ENCODE peak calls at places on chromosomes 11 and 22, in eight cellular contexts. One of them, this sample, is unnamed.
A peak's percentile ranks its signal among the peaks of the same experiment; 100 is the strongest.

GRCh38 chr22:40764743-40765441 is 54.3 kb downstream of the SLC25A17 start:
- DNase-seq in choroid plexus epithelial cell: peak; percentile 5
- DNase-seq in stomach: no peak
- DNase-seq in IMR-90: no peak
- DNase-seq in right lobe of liver: no peak
- DNase-seq in HFF-Myc: no peak
- DNase-seq in lower leg skin: peak; percentile 42
- DNase-seq in cardiac fibroblast: peak; percentile 8
- DNase-seq in this sample: no peak

GRCh38 chr11:118046051-118046963 is 30.6 kb upstream of the TMPRSS4 start:
- DNase-seq in choroid plexus epithelial cell: no peak
- DNase-seq in stomach: no peak
- DNase-seq in IMR-90: no peak
- DNase-seq in right lobe of liver: no peak
- DNase-seq in HFF-Myc: no peak
- DNase-seq in lower leg skin: no peak
- DNase-seq in cardiac fibroblast: no peak
- DNase-seq in this sample: no peak

GRCh38 chr22:35399114-35399677 is 744 bp upstream of the MCM5 start:
- DNase-seq in choroid plexus epithelial cell: no peak
- DNase-seq in stomach: no peak
- DNase-seq in IMR-90: no peak
- DNase-seq in right lobe of liver: no peak
- DNase-seq in HFF-Myc: no peak
- DNase-seq in lower leg skin: no peak
- DNase-seq in cardiac fibroblast: no peak
- DNase-seq in this sample: no peak

GRCh38 chr11:15106201-15106965 is 8.3 kb upstream of the INSC start:
- DNase-seq in choroid plexus epithelial cell: peak; percentile 85
- DNase-seq in stomach: no peak
- DNase-seq in IMR-90: peak; percentile 91
- DNase-seq in right lobe of liver: no peak
- DNase-seq in HFF-Myc: no peak
- DNase-seq in lower leg skin: no peak
- DNase-seq in cardiac fibroblast: peak; percentile 83
- DNase-seq in this sample: peak; percentile 44

GRCh38 chr11:70398834-70399680 is 728 bp downstream of the CTTN start:
- DNase-seq in choroid plexus epithelial cell: no peak
- DNase-seq in stomach: peak; percentile 37
- DNase-seq in IMR-90: no peak
- DNase-seq in right lobe of liver: no peak
- DNase-seq in HFF-Myc: no peak
- DNase-seq in lower leg skin: no peak
- DNase-seq in cardiac fibroblast: no peak
- DNase-seq in this sample: no peak

GRCh38 chr22:48824673-48825651 is 1002.7 kb downstream of the BRD1 start:
- DNase-seq in choroid plexus epithelial cell: no peak
- DNase-seq in stomach: no peak
- DNase-seq in IMR-90: no peak
- DNase-seq in right lobe of liver: no peak
- DNase-seq in HFF-Myc: no peak
- DNase-seq in lower leg skin: peak; percentile 69
- DNase-seq in cardiac fibroblast: no peak
- DNase-seq in this sample: no peak

GRCh38 chr11:66864172-66864901 is 7.5 kb downstream of the LRFN4 start:
- DNase-seq in choroid plexus epithelial cell: no peak
- DNase-seq in stomach: no peak
- DNase-seq in IMR-90: no peak
- DNase-seq in right lobe of liver: no peak
- DNase-seq in HFF-Myc: no peak
- DNase-seq in lower leg skin: no peak
- DNase-seq in cardiac fibroblast: no peak
- DNase-seq in this sample: no peak

GRCh38 chr11:746289-747175 is 732 bp upstream of the TALDO1 start:
- DNase-seq in choroid plexus epithelial cell: peak; percentile 14
- DNase-seq in stomach: no peak
- DNase-seq in IMR-90: peak; percentile 24
- DNase-seq in right lobe of liver: no peak
- DNase-seq in HFF-Myc: no peak
- DNase-seq in lower leg skin: no peak
- DNase-seq in cardiac fibroblast: peak; percentile 43
- DNase-seq in this sample: no peak

GRCh38 chr11:38266691-38267090 is 1668.7 kb upstream of the RAG2 start:
- DNase-seq in choroid plexus epithelial cell: no peak
- DNase-seq in stomach: no peak
- DNase-seq in IMR-90: no peak
- DNase-seq in right lobe of liver: no peak
- DNase-seq in HFF-Myc: no peak
- DNase-seq in lower leg skin: no peak
- DNase-seq in cardiac fibroblast: no peak
- DNase-seq in this sample: no peak

GRCh38 chr11:83284501-83285051 is 1.6 kb downstream of the CCDC90B start:
- DNase-seq in choroid plexus epithelial cell: peak; percentile 10
- DNase-seq in stomach: no peak
- DNase-seq in IMR-90: no peak
- DNase-seq in right lobe of liver: no peak
- DNase-seq in HFF-Myc: no peak
- DNase-seq in lower leg skin: no peak
- DNase-seq in cardiac fibroblast: no peak
- DNase-seq in this sample: no peak
- H3K4me3 ChIP-seq in choroid plexus epithelial cell: peak overlapping the region; percentile 95
- H3K4me3 ChIP-seq in stomach: peak overlapping the region; percentile 69
- H3K4me3 ChIP-seq in IMR-90: peak overlapping the region; percentile 65
- H3K4me3 ChIP-seq in right lobe of liver: peak overlapping the region; percentile 91
- H3K4me3 ChIP-seq in HFF-Myc: peak overlapping the region; percentile 71
- H3K4me3 ChIP-seq in lower leg skin: no peak overlapping the region
- H3K4me3 ChIP-seq in cardiac fibroblast: peak overlapping the region; percentile 90
- H3K4me3 ChIP-seq in this sample: peak overlapping the region; percentile 91

GRCh38 chr11:8333431-8334401 is 70.0 kb upstream of the LMO1 start:
- DNase-seq in choroid plexus epithelial cell: peak; percentile 10
- DNase-seq in stomach: no peak
- DNase-seq in IMR-90: no peak
- DNase-seq in right lobe of liver: no peak
- DNase-seq in HFF-Myc: no peak
- DNase-seq in lower leg skin: no peak
- DNase-seq in cardiac fibroblast: no peak
- DNase-seq in this sample: no peak
- TF ChIP-seq CTCF in choroid plexus epithelial cell: no peak
- TF ChIP-seq CTCF in stomach: no peak
- TF ChIP-seq CTCF in IMR-90: no peak
- TF ChIP-seq CTCF in right lobe of liver: no peak
- TF ChIP-seq CTCF in HFF-Myc: no peak
- TF ChIP-seq CTCF in lower leg skin: no peak
- TF ChIP-seq CTCF in cardiac fibroblast: no peak
- TF ChIP-seq CTCF in this sample: peak; percentile 46

GRCh38 chr22:45754822-45755221 is 83.2 kb downstream of the ATXN10 start:
- DNase-seq in choroid plexus epithelial cell: no peak
- DNase-seq in stomach: no peak
- DNase-seq in IMR-90: no peak
- DNase-seq in right lobe of liver: no peak
- DNase-seq in HFF-Myc: no peak
- DNase-seq in lower leg skin: no peak
- DNase-seq in cardiac fibroblast: no peak
- DNase-seq in this sample: no peak

GRCh38 chr22:45756558-45756957 is 84.9 kb downstream of the ATXN10 start:
- DNase-seq in choroid plexus epithelial cell: no peak
- DNase-seq in stomach: no peak
- DNase-seq in IMR-90: peak; percentile 5
- DNase-seq in right lobe of liver: no peak
- DNase-seq in HFF-Myc: no peak
- DNase-seq in lower leg skin: no peak
- DNase-seq in cardiac fibroblast: no peak
- DNase-seq in this sample: no peak

GRCh38 chr22:45757936-45758335 is 86.3 kb downstream of the ATXN10 start:
- DNase-seq in choroid plexus epithelial cell: no peak
- DNase-seq in stomach: no peak
- DNase-seq in IMR-90: no peak
- DNase-seq in right lobe of liver: no peak
- DNase-seq in HFF-Myc: no peak
- DNase-seq in lower leg skin: no peak
- DNase-seq in cardiac fibroblast: no peak
- DNase-seq in this sample: no peak

GRCh38 chr22:45758603-45759002 is 87.0 kb downstream of the ATXN10 start:
- DNase-seq in choroid plexus epithelial cell: no peak
- DNase-seq in stomach: no peak
- DNase-seq in IMR-90: no peak
- DNase-seq in right lobe of liver: no peak
- DNase-seq in HFF-Myc: no peak
- DNase-seq in lower leg skin: no peak
- DNase-seq in cardiac fibroblast: no peak
- DNase-seq in this sample: no peak

GRCh38 chr22:45757068-45757467 is 85.4 kb downstream of the ATXN10 start:
- DNase-seq in choroid plexus epithelial cell: no peak
- DNase-seq in stomach: no peak
- DNase-seq in IMR-90: peak; percentile 14
- DNase-seq in right lobe of liver: no peak
- DNase-seq in HFF-Myc: no peak
- DNase-seq in lower leg skin: no peak
- DNase-seq in cardiac fibroblast: no peak
- DNase-seq in this sample: peak; percentile 25
- H3K4me3 ChIP-seq in choroid plexus epithelial cell: no peak overlapping the region
- H3K4me3 ChIP-seq in stomach: no peak overlapping the region
- H3K4me3 ChIP-seq in IMR-90: no peak overlapping the region
- H3K4me3 ChIP-seq in right lobe of liver: no peak overlapping the region
- H3K4me3 ChIP-seq in HFF-Myc: no peak overlapping the region
- H3K4me3 ChIP-seq in lower leg skin: no peak overlapping the region
- H3K4me3 ChIP-seq in cardiac fibroblast: no peak overlapping the region
- H3K4me3 ChIP-seq in this sample: no peak overlapping the region

GRCh38 chr11:75376175-75376574 is 23.1 kb upstream of the RPS3 start:
- DNase-seq in choroid plexus epithelial cell: no peak
- DNase-seq in stomach: no peak
- DNase-seq in IMR-90: no peak
- DNase-seq in right lobe of liver: no peak
- DNase-seq in HFF-Myc: no peak
- DNase-seq in lower leg skin: no peak
- DNase-seq in cardiac fibroblast: no peak
- DNase-seq in this sample: no peak
- TF ChIP-seq CTCF in choroid plexus epithelial cell: peak; percentile 38
- TF ChIP-seq CTCF in stomach: no peak
- TF ChIP-seq CTCF in IMR-90: peak; percentile 2
- TF ChIP-seq CTCF in right lobe of liver: no peak
- TF ChIP-seq CTCF in HFF-Myc: no peak
- TF ChIP-seq CTCF in lower leg skin: no peak
- TF ChIP-seq CTCF in cardiac fibroblast: no peak
- TF ChIP-seq CTCF in this sample: peak; percentile 23

This sample was measured in retinal pigment epithelial cell.